ENCODE peak calls at places on chromosomes 4 and X, in seven cellular contexts. U is endothelial cell of umbilical vein, D is ovary, E is fibroblast of lung, R is HCT116, Z is heart right ventricle, W is left lung. K is an unnamed sample. For H3K36me3, the result is how much of the 10 kb centered on the place peaks cover.

GRCh38 chrX:23403849-23404248 is 69.2 kb downstream of the PTCHD1 start:
- DNase-seq in D (no peak), W (no peak), E (no peak), U (no peak), Z (no peak), R (peak), K (no peak)

GRCh38 chr4:6128221-6128871 is 72.0 kb downstream of the JAKMIP1 start:
- DNase-seq in R (no peak), W (no peak), D (no peak), Z (no peak), U (no peak), E (no peak), K (no peak)

GRCh38 chr4:81058621-81059020 is 28.1 kb downstream of the BMP3 start:
- DNase-seq in U (no peak), Z (no peak), R (no peak), D (no peak), E (no peak), W (no peak), K (no peak)

GRCh38 chr4:106038012-106038411 is 142.7 kb downstream of the NPNT start:
- DNase-seq in Z (no peak), W (no peak), U (no peak), D (no peak), E (no peak), R (no peak), K (no peak)

GRCh38 chr4:75705198-75705712 is 19.1 kb upstream of the USO1 start:
- DNase-seq in D (no peak), W (no peak), E (no peak), Z (no peak), U (no peak), R (no peak), K (no peak)

GRCh38 chr4:39096847-39097246 is 34.8 kb downstream of the KLHL5 start:
- DNase-seq in E (no peak), R (no peak), Z (no peak), W (no peak), U (no peak), D (no peak), K (no peak)

GRCh38 chrX:123590842-123591491 is 141.9 kb downstream of the THOC2 start:
- DNase-seq in U (peak), Z (no peak), W (no peak), E (peak), D (no peak), R (no peak), K (no peak)

GRCh38 chr4:124177647-124178425 is 534.7 kb downstream of the ANKRD50 start:
- DNase-seq in Z (no peak), D (no peak), U (peak), E (peak), R (no peak), W (no peak), K (peak)

GRCh38 chr4:183342541-183343533 is 20.6 kb upstream of the CLDN24 start:
- DNase-seq in U (no peak), Z (no peak), E (no peak), R (no peak), D (no peak), W (no peak), K (no peak)

GRCh38 chrX:22686138-22686541 is 313.6 kb upstream of the DDX53 start:
- DNase-seq in W (no peak), R (no peak), U (peak), E (peak), D (no peak), Z (peak), K (peak)

DNA sequence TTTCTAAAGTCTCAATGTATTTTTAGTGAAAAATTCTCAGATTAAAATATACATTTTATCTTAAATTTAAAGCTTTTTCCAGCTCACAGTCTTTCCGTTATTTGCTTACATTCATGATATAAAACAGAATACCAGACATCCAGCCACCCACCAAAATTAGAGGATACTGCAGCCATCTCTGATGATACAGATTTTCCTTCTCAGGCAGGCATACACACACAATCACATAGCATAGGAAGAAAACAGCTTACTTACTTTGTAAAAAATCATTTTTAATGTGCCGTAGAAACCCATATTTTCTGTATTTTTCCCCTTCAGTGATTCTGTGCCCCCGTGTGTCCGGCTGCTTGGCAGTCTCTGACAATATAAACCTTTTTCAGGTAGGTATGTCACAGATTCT is 183.7 kb downstream of the FBXW7 start:
- DNase-seq in E (no peak), W (no peak), D (no peak), U (no peak), Z (no peak), R (no peak), K (no peak)
- TF ChIP-seq CTCF in E (no peak), W (no peak), D (no peak), U (no peak), Z (no peak), R (no peak), K (no peak)

DNA sequence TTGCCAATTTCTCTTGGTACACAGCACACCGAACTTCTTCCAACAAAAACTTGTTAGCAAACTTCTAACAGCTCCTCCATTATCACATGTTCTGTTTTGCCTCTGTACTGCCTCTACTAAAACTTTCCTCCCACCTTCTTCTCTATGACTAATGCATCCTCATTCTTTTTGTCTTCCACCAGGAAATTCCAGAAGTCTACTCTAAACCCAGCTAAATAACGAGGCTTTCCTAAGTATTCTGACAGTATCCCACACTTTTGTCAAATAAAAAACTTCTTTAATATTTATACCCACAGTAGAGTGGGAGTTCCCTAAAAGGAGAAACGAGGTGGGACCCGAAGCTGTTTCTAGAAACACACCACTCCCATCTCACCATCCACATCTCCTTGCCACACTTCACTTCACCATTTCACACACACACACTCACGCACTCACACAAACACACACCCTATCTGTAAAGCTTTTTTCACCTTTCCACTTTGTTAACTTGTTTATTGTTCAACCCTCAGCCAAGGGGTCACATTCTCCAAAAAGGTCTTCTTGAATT is 280.3 kb downstream of the ARAP2 start:
- DNase-seq in U (no peak), D (no peak), W (no peak), E (peak), Z (no peak), R (no peak), K (no peak)
- H3K36me3 ChIP-seq in U (under half), D (under half), W (under half), E (under half), Z (under half), R (under half), K (under half)

GRCh38 chr4:77493829-77494551 is 111.6 kb upstream of the CXCL13 start:
- DNase-seq in E (no peak), W (no peak), D (no peak), U (no peak), R (no peak), Z (no peak), K (no peak)

GRCh38 chr4:77488882-77489281 is 116.7 kb upstream of the CXCL13 start:
- DNase-seq in U (no peak), R (no peak), E (no peak), W (no peak), Z (peak), D (no peak), K (no peak)

GRCh38 chr4:77493120-77493767 is 112.4 kb upstream of the CXCL13 start:
- DNase-seq in E (no peak), R (no peak), W (no peak), D (no peak), U (no peak), Z (no peak), K (no peak)
- H3K27ac ChIP-seq in E (no peak), R (no peak), W (no peak), D (no peak), U (no peak), Z (no peak), K (no peak)

GRCh38 chr4:22514001-22514400 is 1.9 kb downstream of the ADGRA3 start:
- DNase-seq in Z (no peak), D (no peak), E (peak), R (no peak), W (no peak), U (peak), K (peak)

GRCh38 chr4:22515888-22516541 is at the start of gene ADGRA3:
- DNase-seq in D (peak), R (no peak), E (peak), W (peak), Z (peak), U (peak), K (peak)

GRCh38 chr4:22512306-22512705 is 3.6 kb downstream of the ADGRA3 start:
- DNase-seq in Z (no peak), E (no peak), W (no peak), R (no peak), U (no peak), D (no peak), K (no peak)

GRCh38 chr4:22514431-22514830 is 1.4 kb downstream of the ADGRA3 start:
- DNase-seq in W (no peak), D (no peak), U (no peak), E (no peak), Z (no peak), R (no peak), K (peak)

DNA sequence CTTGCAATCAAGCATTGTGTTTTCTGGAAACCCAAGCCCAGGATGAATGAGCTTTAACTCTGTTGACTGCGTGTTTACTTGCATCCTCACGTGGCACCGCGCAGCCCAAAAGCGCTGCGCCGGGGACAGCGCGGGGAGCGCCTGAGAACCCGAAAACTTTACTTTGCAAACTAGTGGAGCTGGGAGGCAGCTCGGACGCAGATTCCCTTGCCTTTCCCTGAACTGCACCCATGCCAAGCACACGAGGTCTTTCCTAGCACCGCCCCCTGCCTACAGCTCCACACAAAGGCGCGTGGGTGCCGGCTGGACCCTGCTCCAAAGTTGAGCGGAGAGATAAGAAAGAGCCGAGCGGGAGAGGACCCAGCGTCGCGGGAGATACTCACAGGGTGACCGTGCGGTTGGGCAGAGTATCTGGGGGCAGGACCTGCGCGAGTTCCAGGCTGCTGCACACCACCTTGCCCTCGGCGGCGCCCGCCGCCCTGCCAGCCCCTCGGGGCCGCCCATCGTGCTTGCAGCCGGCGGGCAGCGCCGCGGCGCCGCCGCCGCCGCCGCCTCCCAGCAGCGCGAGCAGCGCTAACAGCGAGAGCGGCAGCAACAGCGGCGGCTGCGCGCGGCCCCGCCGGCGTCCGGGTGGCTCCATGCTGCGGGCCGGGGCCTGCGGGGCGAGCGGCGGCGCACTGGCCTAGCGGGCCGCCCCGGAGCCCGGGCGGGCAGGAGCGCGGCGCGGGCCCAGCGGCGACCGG is 550 bp downstream of the ADGRA3 start:
- DNase-seq in R (no peak), W (peak), U (peak), E (peak), Z (peak), D (peak), K (peak)
- TF ChIP-seq CTCF in R (no peak), W (no peak), U (no peak), E (no peak), Z (no peak), D (no peak), K (peak)

GRCh38 chrX:153343674-153344073 is 9.7 kb downstream of the ZNF275 start:
- DNase-seq in R (no peak), D (no peak), U (no peak), W (no peak), Z (no peak), E (no peak), K (no peak)
- H3K36me3 ChIP-seq in R (under half), D (under half), U (under half), W (under half), Z (under half), E (under half), K (under half)

GRCh38 chr4:128527356-128527755 is 239.7 kb upstream of the PGRMC2 start:
- DNase-seq in U (no peak), E (peak), D (no peak), Z (no peak), R (no peak), W (no peak), K (no peak)

GRCh38 chr4:128528177-128528576 is 240.6 kb upstream of the PGRMC2 start:
- DNase-seq in E (peak), R (no peak), W (no peak), D (no peak), Z (no peak), U (no peak), K (no peak)

GRCh38 chr4:128524311-128524710 is 236.7 kb upstream of the PGRMC2 start:
- DNase-seq in D (no peak), Z (no peak), E (peak), W (peak), U (peak), R (peak), K (peak)

GRCh38 chr4:128525939-128526630 is 238.5 kb upstream of the PGRMC2 start:
- DNase-seq in W (no peak), Z (no peak), D (no peak), U (no peak), E (peak), R (no peak), K (no peak)

DNA sequence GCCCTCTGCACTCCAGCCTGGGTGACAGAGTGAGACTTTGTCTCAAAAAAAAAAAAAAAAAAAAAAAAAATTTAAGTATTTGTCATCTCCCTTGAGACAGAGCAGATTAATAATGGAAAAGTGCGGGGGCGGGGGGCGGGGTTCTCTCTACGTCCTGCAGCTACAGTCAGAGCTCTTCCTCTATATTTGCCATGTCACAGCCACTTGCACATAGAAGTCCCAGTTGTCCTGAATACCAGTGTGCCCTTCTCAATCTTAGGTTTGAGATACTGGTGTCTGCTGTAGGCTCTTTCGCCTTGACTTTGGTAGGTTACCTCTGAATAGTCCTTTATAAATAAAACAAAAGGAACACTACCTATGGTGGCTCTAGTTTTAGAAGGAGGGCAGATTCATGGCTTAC is 237.8 kb upstream of the PGRMC2 start:
- DNase-seq in D (no peak), R (no peak), U (peak), E (peak), Z (no peak), W (no peak), K (no peak)
- H3K27ac ChIP-seq in D (no peak), R (no peak), U (no peak), E (peak), Z (peak), W (peak), K (peak)

GRCh38 chr4:173535932-173536331 is 5.9 kb upstream of the HAND2 start:
- DNase-seq in U (no peak), W (no peak), E (no peak), Z (no peak), R (no peak), D (no peak), K (no peak)

GRCh38 chr4:173535165-173535737 is 5.2 kb upstream of the HAND2 start:
- DNase-seq in W (no peak), U (no peak), D (no peak), R (no peak), E (no peak), Z (no peak), K (no peak)

GRCh38 chr4:173537628-173538147 is 7.7 kb upstream of the HAND2 start:
- DNase-seq in R (no peak), W (no peak), U (no peak), E (no peak), D (no peak), Z (no peak), K (no peak)

GRCh38 chr4:173538148-173538902 is 8.3 kb upstream of the HAND2 start:
- DNase-seq in U (no peak), E (no peak), D (no peak), Z (peak), W (no peak), R (no peak), K (no peak)

DNA sequence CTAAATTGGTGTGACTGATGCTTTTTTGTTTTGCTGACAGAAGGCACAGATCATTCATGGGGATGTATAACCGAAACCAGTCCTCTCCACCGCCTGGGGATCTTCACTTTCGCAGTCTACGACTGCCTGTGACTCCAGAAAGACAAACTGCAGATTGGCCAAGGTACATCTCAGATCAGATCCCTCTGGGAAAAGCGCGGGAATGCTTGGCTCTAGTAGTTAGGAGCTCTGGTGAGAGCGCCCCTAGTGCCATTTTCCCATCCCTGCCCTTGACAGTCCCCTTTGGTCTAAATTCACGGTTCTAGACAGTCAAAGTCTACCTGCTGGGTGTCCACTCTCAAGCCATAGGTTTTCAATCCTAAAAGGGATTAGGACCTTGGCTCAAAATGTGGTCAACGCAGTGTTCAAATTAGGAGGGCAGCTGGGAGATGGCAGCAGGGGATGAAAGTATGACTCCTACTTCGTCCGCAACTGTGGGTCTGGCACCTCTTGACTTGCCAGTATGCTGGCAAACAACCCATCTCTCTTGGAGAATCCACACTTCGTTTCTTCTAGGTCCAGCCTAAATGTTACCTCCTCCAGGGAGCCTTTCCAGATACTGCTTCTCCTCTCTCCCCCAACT is 6.9 kb upstream of the HAND2 start:
- DNase-seq in Z (no peak), E (no peak), W (no peak), D (no peak), R (peak), U (no peak), K (no peak)
- TF ChIP-seq CTCF in Z (peak), E (peak), W (no peak), D (no peak), R (peak), U (peak), K (peak)

GRCh38 chr4:128850252-128850651 is 40.8 kb downstream of the JADE1 start:
- DNase-seq in Z (no peak), W (no peak), U (no peak), D (no peak), R (no peak), E (no peak), K (no peak)
- H3K36me3 ChIP-seq in Z (half or more), W (half or more), U (under half), D (under half), R (under half), E (under half), K (half or more)

GRCh38 chr4:151537726-151538125 is 128.8 kb downstream of the FHIP1A start:
- DNase-seq in D (no peak), R (no peak), W (no peak), E (peak), Z (no peak), U (no peak), K (no peak)

GRCh38 chr4:151538963-151539362 is 130.0 kb downstream of the FHIP1A start:
- DNase-seq in E (no peak), Z (no peak), R (no peak), W (no peak), U (no peak), D (no peak), K (no peak)

GRCh38 chr4:151541438-151542071 is 132.6 kb downstream of the FHIP1A start:
- DNase-seq in R (peak), E (peak), Z (no peak), D (no peak), U (peak), W (no peak), K (peak)

GRCh38 chr4:151540728-151541437 is 131.9 kb downstream of the FHIP1A start:
- DNase-seq in W (no peak), R (peak), E (peak), D (no peak), U (peak), Z (no peak), K (peak)
- H3K27ac ChIP-seq in W (no peak), R (peak), E (peak), D (no peak), U (peak), Z (no peak), K (peak)

DNA sequence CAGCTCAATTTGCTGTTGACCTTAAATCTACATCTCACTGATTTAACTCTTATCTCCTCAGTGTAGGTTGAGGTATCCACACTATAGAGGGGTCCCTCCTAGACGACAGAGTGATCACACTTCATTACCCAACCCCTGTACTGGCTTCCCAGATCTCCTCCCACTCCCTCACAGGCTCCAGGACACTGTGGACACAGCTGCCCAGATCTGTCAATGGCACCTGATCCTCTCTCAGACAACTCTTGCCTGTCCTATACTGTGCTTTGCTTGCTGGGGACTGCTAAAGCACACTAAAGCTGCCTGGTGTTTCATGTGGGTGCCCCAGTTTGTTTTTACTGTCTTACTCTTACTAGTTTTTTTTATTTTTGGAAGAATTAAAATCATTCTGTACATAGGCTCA is 27.9 kb downstream of the RAB40AL start:
- DNase-seq in Z (no peak), W (no peak), E (no peak), R (no peak), U (no peak), D (no peak), K (no peak)
- TF ChIP-seq CTCF in Z (no peak), W (no peak), E (no peak), R (no peak), U (no peak), D (no peak), K (no peak)